ENCODE peak calls at places on chromosomes 7 and 10, in seven cellular contexts. One of them, this sample, is unnamed.

GRCh38 chr10:123622381-123622780 is 43.8 kb upstream of the GPR26 start:
- DNase-seq in MM.1S: no peak
- DNase-seq in ovary: no peak
- DNase-seq in A549: no peak
- DNase-seq in tibial nerve: no peak
- DNase-seq in endothelial cell of umbilical vein: no peak
- DNase-seq in Panc1: no peak
- DNase-seq in this sample: no peak

GRCh38 chr7:38628630-38629385 is 2.4 kb downstream of the AMPH start:
- DNase-seq in MM.1S: no peak
- DNase-seq in ovary: no peak
- DNase-seq in A549: no peak
- DNase-seq in tibial nerve: no peak
- DNase-seq in endothelial cell of umbilical vein: no peak
- DNase-seq in Panc1: no peak
- DNase-seq in this sample: no peak

GRCh38 chr7:138538518-138538917 is 78.5 kb downstream of the TRIM24 start:
- DNase-seq in MM.1S: no peak
- DNase-seq in ovary: no peak
- DNase-seq in A549: no peak
- DNase-seq in tibial nerve: no peak
- DNase-seq in endothelial cell of umbilical vein: peak; percentile 36
- DNase-seq in Panc1: no peak
- DNase-seq in this sample: no peak

GRCh38 chr7:111290982-111291381 is 200.1 kb downstream of the LRRN3 start:
- DNase-seq in MM.1S: no peak
- DNase-seq in ovary: no peak
- DNase-seq in A549: no peak
- DNase-seq in tibial nerve: no peak
- DNase-seq in endothelial cell of umbilical vein: no peak
- DNase-seq in Panc1: no peak
- DNase-seq in this sample: no peak

GRCh38 chr7:131859162-131859821 is 302.9 kb upstream of the PODXL start:
- DNase-seq in MM.1S: peak; percentile 62
- DNase-seq in ovary: peak; percentile 29
- DNase-seq in A549: peak; percentile 77
- DNase-seq in tibial nerve: peak; percentile 71
- DNase-seq in endothelial cell of umbilical vein: peak; percentile 82
- DNase-seq in Panc1: peak; percentile 59
- DNase-seq in this sample: peak; percentile 64

GRCh38 chr7:150323682-150324365 is 479 bp upstream of the ACTR3C start:
- DNase-seq in MM.1S: peak; percentile 14
- DNase-seq in ovary: peak; percentile 25
- DNase-seq in A549: no peak
- DNase-seq in tibial nerve: no peak
- DNase-seq in endothelial cell of umbilical vein: no peak
- DNase-seq in Panc1: no peak
- DNase-seq in this sample: no peak

GRCh38 chr10:51313259-51313658 is 239.0 kb downstream of the PRKG1 start:
- DNase-seq in MM.1S: no peak
- DNase-seq in ovary: no peak
- DNase-seq in A549: no peak
- DNase-seq in tibial nerve: no peak
- DNase-seq in endothelial cell of umbilical vein: no peak
- DNase-seq in Panc1: no peak
- DNase-seq in this sample: no peak

GRCh38 chr10:50316169-50316568 is 64.9 kb upstream of the ASAH2 start:
- DNase-seq in MM.1S: no peak
- DNase-seq in ovary: no peak
- DNase-seq in A549: no peak
- DNase-seq in tibial nerve: no peak
- DNase-seq in endothelial cell of umbilical vein: no peak
- DNase-seq in Panc1: no peak
- DNase-seq in this sample: no peak

GRCh38 chr10:78568664-78569063 is 500.1 kb upstream of the ZMIZ1 start:
- DNase-seq in MM.1S: no peak
- DNase-seq in ovary: no peak
- DNase-seq in A549: no peak
- DNase-seq in tibial nerve: no peak
- DNase-seq in endothelial cell of umbilical vein: no peak
- DNase-seq in Panc1: no peak
- DNase-seq in this sample: no peak

GRCh38 chr10:24382979-24383663 is 174.2 kb downstream of the KIAA1217 start:
- DNase-seq in MM.1S: no peak
- DNase-seq in ovary: no peak
- DNase-seq in A549: no peak
- DNase-seq in tibial nerve: no peak
- DNase-seq in endothelial cell of umbilical vein: no peak
- DNase-seq in Panc1: no peak
- DNase-seq in this sample: no peak
- H3K4me3 ChIP-seq in MM.1S: no peak overlapping the region
- H3K4me3 ChIP-seq in ovary: no peak overlapping the region
- H3K4me3 ChIP-seq in A549: no peak overlapping the region
- H3K4me3 ChIP-seq in tibial nerve: no peak overlapping the region
- H3K4me3 ChIP-seq in endothelial cell of umbilical vein: no peak overlapping the region
- H3K4me3 ChIP-seq in Panc1: no peak overlapping the region
- H3K4me3 ChIP-seq in this sample: no peak overlapping the region

DNA sequence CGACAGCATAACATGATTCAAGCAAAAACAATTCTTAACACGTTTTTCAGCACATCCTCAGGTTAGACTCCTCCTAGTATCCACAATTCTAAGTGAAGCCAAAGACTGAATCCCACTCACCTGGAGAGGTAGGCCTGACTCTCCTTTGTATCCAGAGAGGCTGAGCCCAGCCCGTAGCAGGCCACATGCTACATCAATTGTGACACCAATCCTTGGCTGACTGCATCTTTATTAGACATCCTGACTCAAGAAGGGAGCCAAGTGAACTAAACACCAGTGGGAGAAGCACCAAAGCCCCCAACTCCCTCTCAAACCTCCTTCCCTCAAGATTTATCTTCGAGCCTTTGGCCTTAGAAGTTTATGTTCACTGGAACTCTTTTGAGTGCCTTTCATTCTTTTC is 125.5 kb upstream of the PDLIM1 start:
- DNase-seq in MM.1S: no peak
- DNase-seq in ovary: no peak
- DNase-seq in A549: no peak
- DNase-seq in tibial nerve: no peak
- DNase-seq in endothelial cell of umbilical vein: no peak
- DNase-seq in Panc1: no peak
- DNase-seq in this sample: no peak
- H3K27ac ChIP-seq in MM.1S: no peak overlapping the region
- H3K27ac ChIP-seq in ovary: no peak overlapping the region
- H3K27ac ChIP-seq in A549: no peak overlapping the region
- H3K27ac ChIP-seq in tibial nerve: peak overlapping the region; percentile 83
- H3K27ac ChIP-seq in endothelial cell of umbilical vein: no peak overlapping the region
- H3K27ac ChIP-seq in Panc1: no peak overlapping the region
- H3K27ac ChIP-seq in this sample: no peak overlapping the region

GRCh38 chr7:117113871-117114270 is 160.6 kb downstream of the ST7 start:
- DNase-seq in MM.1S: no peak
- DNase-seq in ovary: no peak
- DNase-seq in A549: no peak
- DNase-seq in tibial nerve: no peak
- DNase-seq in endothelial cell of umbilical vein: no peak
- DNase-seq in Panc1: no peak
- DNase-seq in this sample: no peak

GRCh38 chr7:117117172-117117571 is 163.9 kb downstream of the ST7 start:
- DNase-seq in MM.1S: no peak
- DNase-seq in ovary: no peak
- DNase-seq in A549: no peak
- DNase-seq in tibial nerve: no peak
- DNase-seq in endothelial cell of umbilical vein: no peak
- DNase-seq in Panc1: no peak
- DNase-seq in this sample: no peak

GRCh38 chr7:117118579-117119180 is 165.4 kb downstream of the ST7 start:
- DNase-seq in MM.1S: no peak
- DNase-seq in ovary: no peak
- DNase-seq in A549: no peak
- DNase-seq in tibial nerve: no peak
- DNase-seq in endothelial cell of umbilical vein: peak; percentile 90
- DNase-seq in Panc1: no peak
- DNase-seq in this sample: no peak

GRCh38 chr7:117114272-117114671 is 161.0 kb downstream of the ST7 start:
- DNase-seq in MM.1S: no peak
- DNase-seq in ovary: no peak
- DNase-seq in A549: no peak
- DNase-seq in tibial nerve: no peak
- DNase-seq in endothelial cell of umbilical vein: no peak
- DNase-seq in Panc1: no peak
- DNase-seq in this sample: no peak

DNA sequence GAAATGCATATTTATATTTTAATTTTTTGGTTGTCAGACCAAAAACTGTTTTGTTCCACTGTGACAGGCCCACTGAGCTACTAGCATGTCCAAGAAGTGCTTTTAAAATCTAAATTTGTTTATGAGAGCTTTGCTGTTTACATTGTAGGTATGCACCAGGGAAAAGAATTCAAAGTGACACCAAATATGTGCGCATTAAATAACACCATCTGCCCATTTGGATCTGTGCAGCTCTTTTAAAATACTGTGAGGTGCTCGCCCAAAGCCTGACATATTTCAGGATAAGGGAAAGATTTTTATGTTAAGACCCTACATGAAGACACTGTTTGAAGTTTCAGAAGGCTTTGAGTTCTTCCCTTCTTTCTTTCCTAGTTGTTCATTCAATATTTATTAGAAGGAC is 162.9 kb downstream of the ST7 start:
- DNase-seq in MM.1S: no peak
- DNase-seq in ovary: no peak
- DNase-seq in A549: no peak
- DNase-seq in tibial nerve: no peak
- DNase-seq in endothelial cell of umbilical vein: no peak
- DNase-seq in Panc1: no peak
- DNase-seq in this sample: no peak
- H3K4me1 ChIP-seq in MM.1S: peaks cover 5% of the 10 kb centered on the region
- H3K4me1 ChIP-seq in ovary: peaks cover 2% of the 10 kb centered on the region
- H3K4me1 ChIP-seq in A549: no peaks in the 10 kb centered on the region
- H3K4me1 ChIP-seq in tibial nerve: no peaks in the 10 kb centered on the region
- H3K4me1 ChIP-seq in endothelial cell of umbilical vein: peaks cover 8% of the 10 kb centered on the region
- H3K4me1 ChIP-seq in Panc1: peaks cover 3% of the 10 kb centered on the region
- H3K4me1 ChIP-seq in this sample: peaks cover 1% of the 10 kb centered on the region

DNA sequence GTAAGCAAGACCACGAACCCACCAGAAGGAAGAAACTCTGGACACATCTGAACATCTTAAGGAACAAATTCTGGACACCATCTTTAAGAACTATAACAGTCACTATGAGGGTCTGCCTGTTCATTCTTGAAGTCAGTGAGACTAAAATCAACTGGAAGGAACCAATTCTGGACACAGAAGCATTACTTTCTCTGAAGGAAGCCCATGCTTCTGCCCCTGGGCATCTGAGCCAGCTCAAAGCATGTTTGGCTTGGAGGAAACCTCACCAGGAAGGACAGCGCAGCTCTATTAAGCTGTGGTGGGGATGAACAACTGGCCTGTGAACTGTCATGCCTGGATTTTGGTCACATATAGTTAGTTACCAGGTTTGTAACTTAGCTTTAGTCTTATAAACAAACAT is 132.4 kb upstream of the GDF10 start:
- DNase-seq in MM.1S: no peak
- DNase-seq in ovary: no peak
- DNase-seq in A549: no peak
- DNase-seq in tibial nerve: no peak
- DNase-seq in endothelial cell of umbilical vein: no peak
- DNase-seq in Panc1: no peak
- DNase-seq in this sample: no peak
- H3K4me3 ChIP-seq in MM.1S: no peak overlapping the region
- H3K4me3 ChIP-seq in ovary: no peak overlapping the region
- H3K4me3 ChIP-seq in A549: no peak overlapping the region
- H3K4me3 ChIP-seq in tibial nerve: no peak overlapping the region
- H3K4me3 ChIP-seq in endothelial cell of umbilical vein: no peak overlapping the region
- H3K4me3 ChIP-seq in Panc1: no peak overlapping the region
- H3K4me3 ChIP-seq in this sample: no peak overlapping the region

GRCh38 chr7:80530136-80530535 is 18.3 kb upstream of the GNAT3 start:
- DNase-seq in MM.1S: no peak
- DNase-seq in ovary: no peak
- DNase-seq in A549: no peak
- DNase-seq in tibial nerve: no peak
- DNase-seq in endothelial cell of umbilical vein: no peak
- DNase-seq in Panc1: no peak
- DNase-seq in this sample: no peak

GRCh38 chr7:80529362-80529761 is 17.5 kb upstream of the GNAT3 start:
- DNase-seq in MM.1S: no peak
- DNase-seq in ovary: no peak
- DNase-seq in A549: no peak
- DNase-seq in tibial nerve: no peak
- DNase-seq in endothelial cell of umbilical vein: no peak
- DNase-seq in Panc1: no peak
- DNase-seq in this sample: no peak

GRCh38 chr7:80528689-80529088 is 16.8 kb upstream of the GNAT3 start:
- DNase-seq in MM.1S: no peak
- DNase-seq in ovary: no peak
- DNase-seq in A549: no peak
- DNase-seq in tibial nerve: no peak
- DNase-seq in endothelial cell of umbilical vein: no peak
- DNase-seq in Panc1: no peak
- DNase-seq in this sample: no peak

GRCh38 chr7:80521809-80522208 is 9.9 kb upstream of the GNAT3 start:
- DNase-seq in MM.1S: no peak
- DNase-seq in ovary: no peak
- DNase-seq in A549: no peak
- DNase-seq in tibial nerve: no peak
- DNase-seq in endothelial cell of umbilical vein: no peak
- DNase-seq in Panc1: no peak
- DNase-seq in this sample: no peak

DNA sequence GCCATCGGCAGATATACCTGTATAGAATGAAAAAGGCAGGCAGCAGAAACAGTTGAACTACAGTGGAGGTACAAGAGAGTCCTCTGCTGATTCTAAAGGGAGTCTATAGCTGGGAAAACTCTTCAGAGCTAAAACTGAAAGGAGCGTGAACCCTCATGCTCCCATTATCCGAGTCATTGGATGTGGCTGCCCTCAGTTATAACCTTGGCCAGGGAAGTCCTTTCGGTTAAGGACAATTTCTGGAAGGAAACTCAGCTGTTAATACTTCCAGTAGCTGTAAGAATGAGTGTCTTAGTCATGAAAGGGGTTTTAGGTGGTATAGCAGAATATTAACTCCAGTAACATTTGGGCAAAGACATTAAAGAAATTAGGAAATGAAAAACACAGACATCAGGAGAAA is 14.6 kb upstream of the GNAT3 start:
- DNase-seq in MM.1S: no peak
- DNase-seq in ovary: no peak
- DNase-seq in A549: no peak
- DNase-seq in tibial nerve: no peak
- DNase-seq in endothelial cell of umbilical vein: no peak
- DNase-seq in Panc1: no peak
- DNase-seq in this sample: no peak
- H3K27ac ChIP-seq in MM.1S: no peak overlapping the region
- H3K27ac ChIP-seq in ovary: no peak overlapping the region
- H3K27ac ChIP-seq in A549: no peak overlapping the region
- H3K27ac ChIP-seq in tibial nerve: no peak overlapping the region
- H3K27ac ChIP-seq in endothelial cell of umbilical vein: no peak overlapping the region
- H3K27ac ChIP-seq in Panc1: no peak overlapping the region
- H3K27ac ChIP-seq in this sample: no peak overlapping the region